ENCODE peak calls at places on chromosomes 16 and 17, in six cellular contexts. B, D, Z, W, C and U are unnamed samples. For H3K36me3 and H3K27me3, the result is how much of the 10 kb centered on the place peaks cover.

GRCh38 chr17:80437532-80437931 is 22.6 kb downstream of the ENDOV start:
- DNase-seq in Z (no peak), B (no peak), D (no peak), C (no peak), W (no peak), U (no peak)

GRCh38 chr17:1058423-1059130 is 61.6 kb downstream of the TIMM22 start:
- DNase-seq in Z (peak), B (peak), C (peak), W (peak), D (no peak), U (peak)

GRCh38 chr17:81230043-81230820 is 7.5 kb upstream of the CEP131 start:
- DNase-seq in C (peak), D (no peak), W (no peak), B (no peak), Z (no peak), U (peak)

GRCh38 chr16:2828876-2829430 is 1.1 kb upstream of the ZG16B start:
- DNase-seq in Z (peak), D (no peak), W (no peak), B (no peak), C (peak), U (peak)

GRCh38 chr16:65178151-65178550 is 56.3 kb upstream of the CDH11 start:
- DNase-seq in D (no peak), Z (no peak), W (peak), C (no peak), B (no peak), U (no peak)

GRCh38 chr16:53528797-53529196 is 25.8 kb upstream of the AKTIP start:
- DNase-seq in B (no peak), Z (no peak), C (no peak), W (no peak), D (no peak), U (no peak)

GRCh38 chr17:31610301-31610910 is 218.9 kb downstream of the RAB11FIP4 start:
- DNase-seq in W (no peak), D (no peak), C (no peak), B (no peak), Z (no peak), U (peak)

GRCh38 chr17:76234354-76234679 is 6.0 kb downstream of the RNF157 start:
- DNase-seq in D (no peak), B (no peak), C (no peak), W (no peak), Z (no peak), U (no peak)

GRCh38 chr17:60161598-60162330 is 12.0 kb downstream of the CA4 start:
- DNase-seq in W (no peak), D (no peak), B (no peak), Z (peak), C (no peak), U (peak)

GRCh38 chr17:57918017-57918895 is 37.0 kb downstream of the CUEDC1 start:
- DNase-seq in Z (no peak), B (no peak), W (peak), D (no peak), C (no peak), U (no peak)

GRCh38 chr17:41915020-41915419 is 3.7 kb downstream of the ACLY start:
- DNase-seq in W (no peak), D (no peak), Z (no peak), B (no peak), C (no peak), U (no peak)

GRCh38 chr17:4499431-4500187 is 928 bp downstream of the SPNS2 start:
- DNase-seq in Z (no peak), D (no peak), C (peak), W (no peak), B (no peak), U (peak)

GRCh38 chr17:4498461-4499397 is at the start of gene SPNS2:
- DNase-seq in Z (peak), B (peak), C (peak), D (no peak), W (peak), U (peak)

GRCh38 chr17:4502466-4503154 is 3.9 kb downstream of the SPNS2 start:
- DNase-seq in Z (no peak), C (no peak), W (no peak), D (no peak), B (no peak), U (no peak)

GRCh38 chr17:4501295-4501949 is 2.7 kb downstream of the SPNS2 start:
- DNase-seq in Z (no peak), C (no peak), W (no peak), D (no peak), B (no peak), U (no peak)

GRCh38 chr17:4500188-4500565 is 1.5 kb downstream of the SPNS2 start:
- DNase-seq in W (no peak), D (no peak), Z (no peak), C (no peak), B (no peak), U (no peak)
- H3K4me3 ChIP-seq in W (no peak), D (no peak), Z (peak), C (peak), B (peak), U (peak)

GRCh38 chr16:1760911-1761310 is 10.4 kb downstream of the NME3 start:
- DNase-seq in B (no peak), W (no peak), D (no peak), Z (no peak), C (no peak), U (no peak)
- H3K36me3 ChIP-seq in B (under half), W (half or more), D (under half), Z (half or more), C (under half), U (under half)

DNA sequence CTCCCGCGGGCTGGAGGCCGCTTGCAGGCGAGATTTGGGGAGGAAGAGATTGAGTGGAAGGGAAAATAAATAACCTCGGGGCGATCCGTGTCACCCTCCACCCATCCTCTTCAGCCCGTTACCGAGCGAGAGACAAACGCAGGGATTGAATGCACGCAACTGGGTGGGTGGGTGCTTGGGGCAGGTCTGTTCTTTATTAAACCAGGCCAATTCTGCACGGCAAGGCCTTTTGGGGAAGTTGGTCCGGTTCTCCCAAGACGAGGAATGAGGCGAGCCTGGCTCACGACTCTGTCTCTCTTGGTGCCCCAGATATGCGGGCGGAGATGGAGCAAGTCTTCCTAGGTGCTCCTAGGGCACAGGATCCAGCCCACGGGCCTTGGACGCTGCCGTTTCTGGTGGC is 396 bp upstream of the HOXB7 start:
- DNase-seq in Z (no peak), W (peak), D (no peak), C (no peak), B (no peak), U (no peak)
- H3K27me3 ChIP-seq in Z (half or more), W (under half), D (half or more), C (half or more), B (under half), U (half or more)

GRCh38 chr17:16435951-16436886 is 20.8 kb downstream of the TRPV2 start:
- DNase-seq in B (no peak), W (no peak), D (no peak), Z (no peak), C (no peak), U (no peak)
- H3K4me3 ChIP-seq in B (no peak), W (no peak), D (no peak), Z (no peak), C (no peak), U (no peak)